ENCODE peak calls at places on chromosomes 1 and 21, in five cellular contexts. T, Q, Y, I and W are unnamed samples.

GRCh38 chr1:240109920-240110685 is 18.4 kb downstream of the FMN2 start:
- DNase-seq in I (no peak), T (no peak), Q (no peak), Y (no peak), W (no peak)

GRCh38 chr1:3712573-3713535 is 39.4 kb upstream of the CCDC27 start:
- DNase-seq in Q (no peak), I (no peak), T (peak), Y (no peak), W (no peak)

GRCh38 chr1:16048573-16049189 is 5.1 kb downstream of the CLCNKB start:
- DNase-seq in T (peak), Y (peak), I (peak), Q (peak), W (peak)

GRCh38 chr1:96837817-96838216 is 116.2 kb downstream of the PTBP2 start:
- DNase-seq in Q (no peak), I (no peak), T (no peak), Y (no peak), W (no peak)

GRCh38 chr1:1208713-1209433 is 2.5 kb upstream of the TNFRSF18 start:
- DNase-seq in T (peak), Q (no peak), I (no peak), Y (peak), W (peak)

GRCh38 chr1:97668945-97669344 is 251.9 kb downstream of the DPYD start:
- DNase-seq in T (no peak), Q (peak), I (peak), Y (no peak), W (no peak)

GRCh38 chr1:178506177-178506576 is 6.7 kb upstream of the TEX35 start:
- DNase-seq in Q (no peak), I (no peak), T (no peak), Y (no peak), W (no peak)

GRCh38 chr1:163650624-163651023 is 328.9 kb downstream of the NUF2 start:
- DNase-seq in Y (no peak), Q (no peak), T (no peak), I (no peak), W (no peak)

GRCh38 chr1:20530261-20530660 is 22.1 kb upstream of the FAM43B start:
- DNase-seq in Y (no peak), T (no peak), I (no peak), Q (no peak), W (no peak)

GRCh38 chr1:114719424-114719787 is 2.8 kb upstream of the NRAS start:
- DNase-seq in I (no peak), Q (peak), T (no peak), Y (no peak), W (no peak)

GRCh38 chr1:150302338-150302737 is 8.7 kb downstream of the MRPS21 start:
- DNase-seq in I (peak), T (no peak), Y (no peak), Q (no peak), W (no peak)

GRCh38 chr1:244160455-244161020 is 109.5 kb downstream of the ZBTB18 start:
- DNase-seq in T (no peak), Y (no peak), I (no peak), Q (no peak), W (no peak)

GRCh38 chr1:234953655-234954420 is 174.8 kb downstream of the TOMM20 start:
- DNase-seq in I (no peak), T (no peak), Y (no peak), Q (no peak), W (no peak)

GRCh38 chr1:156796340-156797097 is 20.1 kb downstream of the SH2D2A start:
- DNase-seq in T (no peak), Q (no peak), Y (peak), I (no peak), W (no peak)
- H3K4me3 ChIP-seq in T (no peak), Q (no peak), Y (no peak), I (no peak), W (no peak)

DNA sequence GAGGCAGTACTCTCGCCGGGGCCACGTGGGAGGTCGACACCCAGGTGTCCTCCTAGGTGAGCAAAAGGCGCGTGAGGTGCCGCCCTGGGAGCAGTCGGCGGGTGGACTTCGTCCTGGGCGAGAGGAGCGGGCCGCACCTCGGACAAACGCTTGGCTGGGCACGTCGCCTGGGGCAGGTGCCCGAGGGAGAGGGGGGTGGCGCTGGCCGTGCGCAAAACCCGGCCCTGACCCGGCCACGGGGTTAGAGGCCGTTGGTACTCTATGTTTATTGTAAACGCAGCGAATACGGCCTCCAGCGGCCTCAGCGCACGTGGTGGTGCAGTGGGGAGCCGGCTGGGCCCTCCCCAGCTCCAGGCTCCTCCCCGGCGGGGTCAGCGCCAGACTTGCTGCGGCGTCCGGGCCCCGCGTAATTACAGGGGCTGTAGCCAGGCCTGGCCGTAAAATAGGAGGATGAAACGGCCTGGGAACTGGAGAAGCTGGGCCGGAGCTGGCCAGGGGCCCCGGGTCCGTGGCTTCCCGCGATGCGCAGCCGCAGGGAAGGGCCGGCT is 1.7 kb upstream of the EFNA1 start:
- DNase-seq in T (peak), I (peak), Q (no peak), Y (peak), W (no peak)
- H3K4me3 ChIP-seq in T (peak), I (no peak), Q (peak), Y (peak), W (no peak)

DNA sequence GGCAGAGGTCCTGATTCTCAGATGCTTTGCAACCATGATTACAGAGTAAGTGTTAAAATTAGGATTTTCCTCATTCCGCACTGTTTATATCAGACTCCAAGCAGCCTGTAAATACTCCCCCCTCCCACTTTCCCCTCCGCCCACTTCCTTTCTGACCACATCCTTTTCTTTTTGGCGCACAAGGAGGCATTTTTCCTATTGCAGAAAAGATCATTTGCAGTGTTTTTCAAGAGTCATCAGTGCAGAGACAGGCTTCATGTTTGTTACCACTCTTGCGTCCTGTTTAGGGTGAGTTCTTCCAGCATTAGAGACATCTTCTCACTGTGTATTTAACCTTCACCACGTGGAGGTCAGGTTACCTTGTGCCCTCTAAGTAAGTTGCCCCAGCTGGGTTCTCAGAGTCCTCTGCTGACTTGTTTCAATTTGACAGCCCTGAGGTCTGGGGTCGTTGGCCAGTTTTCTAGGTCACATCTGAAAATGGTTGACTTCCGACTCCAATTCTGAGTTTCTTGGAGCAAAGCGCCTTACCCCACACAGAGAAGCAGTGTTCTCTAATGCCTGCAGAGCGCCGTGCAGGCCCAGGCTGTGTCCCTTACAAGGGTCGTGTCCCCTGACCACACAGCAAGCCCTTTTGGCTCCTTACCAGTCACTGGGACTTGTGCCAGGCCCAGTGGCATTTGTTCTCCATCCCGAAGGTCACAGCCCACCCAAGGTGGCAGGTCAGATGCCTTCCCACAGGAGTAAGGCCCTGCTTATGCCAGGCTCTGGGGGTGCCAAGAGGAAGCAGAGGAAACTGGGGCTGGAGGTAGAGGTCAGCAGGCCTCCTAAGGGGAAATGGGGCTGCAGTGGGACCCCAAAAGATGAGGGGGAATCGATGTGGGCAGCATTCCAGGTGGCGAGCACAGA is 85.6 kb downstream of the FAM78B start:
- DNase-seq in Y (no peak), I (no peak), Q (no peak), T (no peak), W (no peak)
- H3K4me3 ChIP-seq in Y (no peak), I (no peak), Q (no peak), T (no peak), W (no peak)

GRCh38 chr1:6420594-6421042 is 899 bp upstream of the HES2 start:
- DNase-seq in Y (peak), T (no peak), Q (no peak), I (no peak), W (no peak)
- H3K4me3 ChIP-seq in Y (peak), T (peak), Q (peak), I (no peak), W (peak)

DNA sequence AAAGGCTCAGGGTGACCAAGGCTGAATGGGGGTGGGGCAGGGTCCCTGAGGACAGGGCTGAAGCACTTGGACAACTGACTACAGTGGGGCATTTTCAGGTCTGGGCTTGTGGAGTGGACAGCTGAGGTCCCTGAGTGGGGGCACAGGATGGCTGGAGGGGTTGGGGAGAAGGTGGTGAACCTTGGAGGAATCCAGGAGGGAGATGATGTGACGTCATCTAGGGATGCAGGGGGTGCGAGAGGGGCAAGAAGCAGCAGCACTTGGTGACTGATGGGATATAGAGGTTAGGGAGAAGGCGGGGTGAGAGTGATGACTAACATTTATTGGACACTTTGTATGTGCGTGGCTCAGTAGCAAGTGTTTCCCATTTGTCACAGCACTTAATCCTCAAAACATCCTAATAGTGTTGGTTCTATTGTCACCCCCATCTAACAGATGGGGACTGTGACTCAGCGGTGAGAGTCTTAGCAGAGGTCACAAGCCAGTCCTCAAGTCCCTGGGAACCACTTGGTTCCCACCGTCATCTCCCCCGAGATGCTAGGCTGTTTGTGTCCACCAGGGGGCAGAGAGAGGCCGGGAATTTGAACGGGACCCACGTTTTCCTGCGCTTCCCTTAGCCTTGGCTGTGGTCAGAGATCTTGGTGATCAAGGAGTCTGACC is 27.9 kb upstream of the BMP8B start:
- DNase-seq in Q (peak), T (peak), I (peak), Y (peak), W (peak)
- H3K4me3 ChIP-seq in Q (no peak), T (no peak), I (no peak), Y (no peak), W (no peak)

DNA sequence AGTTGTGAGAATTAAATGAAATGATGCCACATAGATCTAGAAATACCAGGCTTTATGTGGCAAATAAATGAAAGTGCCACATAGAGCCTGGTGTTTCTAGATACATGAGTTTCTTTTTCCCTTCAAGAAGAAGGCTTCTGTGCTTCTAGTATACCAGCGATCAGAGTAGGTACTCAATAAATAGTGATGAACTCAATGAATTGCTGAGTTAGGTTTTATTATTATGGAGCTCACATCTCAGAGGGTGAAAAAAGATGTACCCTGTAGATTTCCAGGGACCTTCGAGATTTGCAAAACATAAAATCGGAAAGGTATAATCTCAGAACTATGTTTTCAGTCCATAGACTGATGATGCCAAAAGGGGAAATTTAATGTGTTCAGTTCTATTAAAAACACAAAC is 2.3 kb upstream of the CLSTN1 start:
- DNase-seq in I (no peak), Y (no peak), Q (no peak), T (no peak), W (no peak)
- H3K4me3 ChIP-seq in I (no peak), Y (peak), Q (no peak), T (no peak), W (no peak)

DNA sequence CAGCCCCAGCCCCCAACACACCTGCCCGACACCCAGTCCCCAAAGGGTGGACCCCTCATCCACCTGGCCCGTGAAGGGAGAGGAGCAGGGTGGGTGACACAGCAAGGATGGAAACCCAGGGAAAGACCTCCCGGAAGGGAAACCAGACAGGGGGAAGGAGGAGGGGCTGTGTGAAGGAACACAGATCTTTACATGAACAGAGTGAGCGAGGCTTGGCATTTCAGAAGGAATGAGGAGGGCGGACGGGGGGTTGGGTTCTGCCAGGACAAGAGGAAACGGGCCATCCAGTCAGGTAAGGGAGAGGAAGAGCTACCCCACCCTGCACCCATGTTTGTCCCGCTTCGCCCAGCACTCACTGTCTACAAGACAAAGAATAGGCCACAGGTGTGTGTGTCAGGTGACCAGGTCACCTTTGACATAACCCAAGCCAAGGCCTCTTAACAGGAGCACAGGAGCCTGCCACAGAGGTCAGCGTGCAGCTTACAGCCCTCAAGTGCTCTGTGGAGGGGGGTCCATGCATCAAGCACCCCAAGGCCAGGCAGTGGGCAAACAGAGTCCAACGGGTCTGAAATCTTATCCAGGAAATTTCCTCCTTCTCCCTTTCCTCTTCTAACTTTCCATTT is 18.0 kb upstream of the PRDM15 start:
- DNase-seq in Q (no peak), I (no peak), T (no peak), Y (no peak), W (no peak)
- H3K4me3 ChIP-seq in Q (no peak), I (no peak), T (no peak), Y (no peak), W (no peak)

GRCh38 chr1:226921504-226921903 is 18.6 kb upstream of the COQ8A start:
- DNase-seq in Y (no peak), Q (no peak), T (no peak), I (no peak), W (no peak)

GRCh38 chr1:226916497-226916896 is 23.6 kb upstream of the COQ8A start:
- DNase-seq in I (no peak), Y (no peak), Q (no peak), T (no peak), W (no peak)

GRCh38 chr1:226920446-226920894 is 19.6 kb upstream of the COQ8A start:
- DNase-seq in Q (no peak), T (peak), I (peak), Y (no peak), W (no peak)

GRCh38 chr1:226919995-226920394 is 20.1 kb upstream of the COQ8A start:
- DNase-seq in Y (no peak), I (no peak), Q (no peak), T (no peak), W (no peak)

GRCh38 chr1:226919587-226919986 is 20.5 kb upstream of the COQ8A start:
- DNase-seq in Y (no peak), Q (no peak), I (no peak), T (no peak), W (no peak)
- H3K4me3 ChIP-seq in Y (no peak), Q (no peak), I (no peak), T (no peak), W (no peak)

GRCh38 chr1:159068877-159069276 is 7.7 kb downstream of the AIM2 start:
- DNase-seq in I (peak), Q (peak), T (no peak), Y (no peak), W (no peak)
- H3K4me3 ChIP-seq in I (no peak), Q (no peak), T (no peak), Y (no peak), W (no peak)